ENCODE peak calls at places on chromosomes 11 and 22, in ten cellular contexts. N is GM23338, H is hepatocyte, B is A549, S is psoas muscle, Q is IMR-90, J is BE2C, X is endodermal cell, M is neural progenitor cell, I is cardiac fibroblast. F is an unnamed sample.

GRCh38 chr11:34731596-34731995 is 110.7 kb downstream of the EHF start:
- DNase-seq in N (no peak), H (no peak), B (no peak), S (no peak), Q (no peak), J (no peak), X (no peak), M (no peak), I (no peak), F (no peak)

GRCh38 chr11:74680703-74681531 is 50.3 kb downstream of the CHRDL2 start:
- DNase-seq in N (no peak), H (no peak), B (no peak), S (no peak), Q (no peak), J (no peak), X (peak), M (no peak), I (no peak), F (no peak)

GRCh38 chr11:129280027-129280811 is 88.1 kb upstream of the ARHGAP32 start:
- DNase-seq in N (no peak), H (no peak), B (no peak), S (no peak), Q (peak), J (no peak), X (no peak), M (no peak), I (peak), F (peak)

GRCh38 chr11:19101803-19102520 is 15.0 kb upstream of the ZDHHC13 start:
- DNase-seq in N (no peak), H (peak), B (no peak), S (no peak), Q (no peak), J (no peak), X (no peak), M (no peak), I (no peak), F (no peak)

GRCh38 chr11:44315947-44316387 is 6.0 kb upstream of the ALX4 start:
- DNase-seq in N (peak), H (peak), B (peak), S (peak), Q (peak), J (no peak), X (peak), M (peak), I (peak), F (peak)

GRCh38 chr11:74437441-74437840 is 29.9 kb downstream of the KCNE3 start:
- DNase-seq in N (no peak), H (no peak), B (no peak), S (no peak), Q (peak), J (no peak), X (no peak), M (no peak), I (peak), F (no peak)

GRCh38 chr22:30566125-30566524 is 8.3 kb downstream of the GAL3ST1 start:
- DNase-seq in N (no peak), H (peak), B (peak), S (no peak), Q (no peak), J (no peak), X (no peak), M (no peak), I (no peak), F (no peak)

GRCh38 chr11:133137270-133137669 is 395.0 kb downstream of the OPCML start:
- DNase-seq in N (no peak), H (no peak), B (no peak), S (no peak), Q (no peak), J (no peak), X (no peak), M (no peak), I (no peak), F (no peak)

GRCh38 chr22:18088825-18089568 is 11.2 kb downstream of the PEX26 start:
- DNase-seq in N (no peak), H (no peak), B (no peak), S (peak), Q (no peak), J (no peak), X (no peak), M (no peak), I (no peak), F (no peak)

GRCh38 chr11:69726481-69726880 is 22.7 kb upstream of the FGF19 start:
- DNase-seq in N (no peak), H (no peak), B (no peak), S (no peak), Q (no peak), J (no peak), X (peak), M (no peak), I (no peak), F (no peak)

GRCh38 chr11:10809373-10810199 is 860 bp upstream of the EIF4G2 start:
- DNase-seq in N (peak), H (no peak), B (peak), S (no peak), Q (peak), J (no peak), X (peak), M (peak), I (peak), F (peak)

GRCh38 chr22:49151256-49152131 is 676.2 kb downstream of the BRD1 start:
- DNase-seq in N (no peak), H (no peak), B (no peak), S (no peak), Q (no peak), J (no peak), X (no peak), M (no peak), I (no peak), F (no peak)

GRCh38 chr22:37544955-37545702 is 15.2 kb upstream of the CDC42EP1 start:
- DNase-seq in N (peak), H (peak), B (peak), S (no peak), Q (peak), J (peak), X (peak), M (peak), I (peak), F (peak)

GRCh38 chr22:43535336-43535735 is 123.5 kb downstream of the MPPED1 start:
- DNase-seq in N (no peak), H (no peak), B (no peak), S (no peak), Q (no peak), J (no peak), X (no peak), M (no peak), I (no peak), F (no peak)

GRCh38 chr22:22484023-22484422 is 24.5 kb downstream of the ZNF280B start:
- DNase-seq in N (no peak), H (no peak), B (no peak), S (no peak), Q (no peak), J (no peak), X (no peak), M (no peak), I (no peak), F (no peak)

GRCh38 chr22:37672920-37673453 is 2.4 kb upstream of the LGALS1 start:
- DNase-seq in N (no peak), H (no peak), B (no peak), S (no peak), Q (no peak), J (no peak), X (no peak), M (no peak), I (no peak), F (no peak)

GRCh38 chr11:126159719-126160344 is 51.6 kb downstream of the RPUSD4 start:
- DNase-seq in N (peak), H (no peak), B (no peak), S (no peak), Q (no peak), J (no peak), X (peak), M (peak), I (no peak), F (peak)

GRCh38 chr11:30016588-30017363 is at the start of gene KCNA4:
- DNase-seq in N (peak), H (peak), B (peak), S (no peak), Q (no peak), J (peak), X (peak), M (peak), I (no peak), F (peak)

GRCh38 chr11:74948546-74948897 is 369 bp downstream of the XRRA1 start:
- DNase-seq in N (no peak), H (peak), B (peak), S (no peak), Q (no peak), J (no peak), X (no peak), M (no peak), I (no peak), F (no peak)

GRCh38 chr11:19374189-19374588 is 133.4 kb upstream of the E2F8 start:
- DNase-seq in N (no peak), H (no peak), B (peak), S (no peak), Q (peak), J (no peak), X (no peak), M (no peak), I (peak), F (no peak)

GRCh38 chr11:46075928-46076327 is 45.3 kb downstream of the PHF21A start:
- DNase-seq in N (peak), H (no peak), B (peak), S (no peak), Q (no peak), J (no peak), X (no peak), M (no peak), I (no peak), F (no peak)
- TF ChIP-seq CTCF in N (peak), H (no peak), B (peak), S (no peak), Q (peak), J (peak), X (peak), M (peak), I (peak), F (no peak)

GRCh38 chr22:32822188-32822877 is 20.8 kb downstream of the TIMP3 start:
- DNase-seq in N (no peak), H (no peak), B (no peak), S (no peak), Q (no peak), J (no peak), X (no peak), M (no peak), I (no peak), F (no peak)

GRCh38 chr22:32826537-32826936 is 25.0 kb downstream of the TIMP3 start:
- DNase-seq in N (no peak), H (no peak), B (no peak), S (no peak), Q (no peak), J (no peak), X (no peak), M (peak), I (no peak), F (no peak)

GRCh38 chr22:32824531-32825315 is 23.2 kb downstream of the TIMP3 start:
- DNase-seq in N (no peak), H (no peak), B (no peak), S (no peak), Q (no peak), J (no peak), X (no peak), M (no peak), I (no peak), F (no peak)

GRCh38 chr22:32820131-32820882 is 18.8 kb downstream of the TIMP3 start:
- DNase-seq in N (no peak), H (no peak), B (no peak), S (no peak), Q (peak), J (no peak), X (no peak), M (no peak), I (no peak), F (no peak)

DNA sequence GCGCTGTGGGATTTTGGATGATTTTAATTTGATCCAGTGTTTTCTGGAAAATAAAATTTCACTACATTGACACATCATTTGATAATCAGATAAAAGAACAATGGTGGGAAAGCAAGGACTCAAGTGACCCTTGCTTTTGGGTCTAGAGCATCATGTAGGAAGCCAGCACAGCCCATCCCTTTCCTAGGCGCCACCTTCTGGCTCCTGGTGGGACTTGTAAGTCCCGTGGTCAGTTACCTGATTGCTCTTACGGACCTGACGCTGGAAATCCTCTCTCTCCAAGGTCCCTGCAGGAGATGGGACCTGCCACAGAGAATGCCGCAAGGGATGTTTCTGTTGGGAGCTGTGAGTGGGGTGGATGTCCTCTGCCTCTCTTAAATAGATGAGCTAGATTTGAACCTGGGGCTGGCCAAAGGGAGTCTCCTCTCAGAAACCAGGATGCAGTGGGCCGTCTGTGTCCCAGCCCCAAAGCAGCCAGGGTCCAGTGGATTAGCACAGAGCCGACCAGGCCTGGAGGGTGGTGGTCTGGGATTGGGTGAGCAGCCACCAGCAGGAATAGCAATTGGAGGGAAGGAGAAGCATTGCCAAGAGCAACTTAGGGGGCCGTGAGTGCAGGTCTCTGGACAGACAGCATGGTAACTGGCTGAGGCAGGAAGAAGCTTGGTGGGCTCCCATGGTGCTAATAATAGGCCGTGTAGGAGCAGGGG is 21.7 kb downstream of the TIMP3 start:
- DNase-seq in N (peak), H (peak), B (peak), S (no peak), Q (peak), J (peak), X (peak), M (peak), I (peak), F (peak)
- TF ChIP-seq CTCF in N (peak), H (peak), B (peak), S (peak), Q (peak), J (peak), X (peak), M (peak), I (peak), F (peak)

GRCh38 chr11:67468835-67469811 is at the start of gene TMEM134:
- DNase-seq in N (peak), H (peak), B (peak), S (peak), Q (peak), J (peak), X (peak), M (peak), I (peak), F (peak)
- TF ChIP-seq CTCF in N (peak), H (peak), B (peak), S (peak), Q (peak), J (peak), X (peak), M (peak), I (peak), F (peak)

DNA sequence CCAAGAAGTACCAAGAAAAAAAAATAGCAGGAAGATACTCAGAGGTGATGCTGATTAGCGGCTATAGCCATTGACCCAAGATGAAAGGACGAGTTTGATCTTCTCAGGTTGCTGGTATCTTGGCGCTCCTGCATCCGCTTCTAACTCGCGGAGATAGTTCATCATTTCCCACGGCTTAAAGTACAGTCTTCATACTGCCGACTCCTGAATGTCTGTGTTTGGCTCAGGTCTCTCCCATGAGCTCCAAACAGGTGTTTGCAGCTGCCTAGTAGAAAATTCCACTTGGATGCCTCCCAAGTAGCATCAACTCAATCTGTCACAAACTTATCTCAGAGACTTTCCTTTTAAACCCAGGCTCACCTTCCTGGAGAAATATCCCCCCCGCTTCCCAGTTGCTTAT is 986.4 kb downstream of the TBC1D22A start:
- DNase-seq in N (no peak), H (no peak), B (no peak), S (no peak), Q (no peak), J (no peak), X (no peak), M (no peak), I (no peak), F (no peak)
- TF ChIP-seq CTCF in N (no peak), H (no peak), B (no peak), S (no peak), Q (no peak), J (no peak), X (no peak), M (no peak), I (no peak), F (no peak)

DNA sequence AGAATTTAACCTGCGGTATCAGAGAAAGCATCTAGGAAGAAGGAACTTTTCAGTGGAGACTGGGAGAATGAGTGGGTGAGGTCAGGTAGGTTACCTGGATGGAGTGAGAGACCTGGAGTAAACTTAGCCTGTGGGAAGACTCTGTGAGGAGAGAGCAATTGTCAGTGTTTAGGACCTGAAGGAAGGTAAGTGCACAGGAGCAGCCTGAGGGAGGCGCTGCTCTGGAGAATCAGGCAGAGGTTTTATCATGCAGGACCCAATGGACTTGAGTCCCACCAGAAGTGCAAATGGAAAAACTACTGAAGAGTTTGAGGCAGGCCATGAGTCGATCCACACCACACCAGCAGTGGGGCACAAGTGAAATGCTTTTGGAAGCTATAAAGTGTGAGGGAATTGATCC is 10.6 kb upstream of the IFTAP start:
- DNase-seq in N (peak), H (no peak), B (no peak), S (no peak), Q (no peak), J (no peak), X (no peak), M (no peak), I (no peak), F (no peak)
- TF ChIP-seq CTCF in N (peak), H (no peak), B (no peak), S (no peak), Q (no peak), J (no peak), X (peak), M (peak), I (no peak), F (no peak)

GRCh38 chr11:66281776-66282467 is 3.9 kb downstream of the CNIH2 start:
- DNase-seq in N (no peak), H (no peak), B (no peak), S (no peak), Q (no peak), J (no peak), X (no peak), M (no peak), I (no peak), F (no peak)

GRCh38 chr11:66284526-66285078 is 4.3 kb downstream of the YIF1A start:
- DNase-seq in N (no peak), H (no peak), B (no peak), S (no peak), Q (no peak), J (no peak), X (no peak), M (no peak), I (no peak), F (no peak)

GRCh38 chr11:66283461-66284105 is 5.4 kb downstream of the YIF1A start:
- DNase-seq in N (no peak), H (no peak), B (no peak), S (no peak), Q (no peak), J (no peak), X (no peak), M (no peak), I (no peak), F (no peak)

GRCh38 chr11:66281001-66281400 is 3.0 kb downstream of the CNIH2 start:
- DNase-seq in N (peak), H (no peak), B (no peak), S (no peak), Q (no peak), J (no peak), X (peak), M (no peak), I (peak), F (no peak)

GRCh38 chr11:66282468-66283455 is 4.8 kb downstream of the CNIH2 start:
- DNase-seq in N (peak), H (peak), B (peak), S (peak), Q (peak), J (peak), X (peak), M (peak), I (peak), F (peak)
- TF ChIP-seq CTCF in N (peak), H (peak), B (peak), S (peak), Q (peak), J (peak), X (peak), M (peak), I (peak), F (peak)

F was measured in nephron progenitor cell.